ENCODE peak calls at places on chromosome 22, in six cellular contexts. Y, G, M, H, N and A are unnamed samples.

GRCh38 chr22:49018601-49019000 is 809.1 kb downstream of the BRD1 start:
- DNase-seq in G (no peak), H (peak; percentile 14), M (no peak), Y (no peak), N (no peak), A (no peak)

GRCh38 chr22:27842236-27842993 is 40.9 kb upstream of the MN1 start:
- DNase-seq in M (no peak), N (no peak), G (no peak), Y (no peak), H (no peak), A (peak; percentile 20)

GRCh38 chr22:22168190-22168940 is 76.2 kb upstream of the VPREB1 start:
- DNase-seq in M (no peak), H (peak; percentile 37), N (no peak), G (peak; percentile 61), Y (no peak), A (peak; percentile 9)

GRCh38 chr22:24703101-24703500 is 71.4 kb downstream of the PIWIL3 start:
- DNase-seq in G (peak; percentile 74), H (no peak), N (no peak), M (no peak), Y (no peak), A (no peak)

GRCh38 chr22:27110985-27111451 is 453.6 kb downstream of the MIAT start:
- DNase-seq in G (peak; percentile 71), H (peak; percentile 32), M (no peak), Y (no peak), N (no peak), A (peak; percentile 75)

GRCh38 chr22:19438286-19438685 is 5.9 kb downstream of the MRPL40 start:
- DNase-seq in N (no peak), M (no peak), H (no peak), Y (no peak), G (no peak), A (no peak)

GRCh38 chr22:24315367-24315781 is 44.7 kb downstream of the SPECC1L start:
- DNase-seq in G (peak; percentile 89), Y (no peak), H (no peak), N (no peak), M (no peak), A (peak; percentile 60)

GRCh38 chr22:42300286-42301071 is 30.0 kb upstream of the TCF20 start:
- DNase-seq in G (no peak), N (no peak), M (no peak), Y (no peak), H (peak; percentile 63), A (no peak)

GRCh38 chr22:21702700-21703683 is 32.6 kb downstream of the YPEL1 start:
- DNase-seq in Y (no peak), G (no peak), M (no peak), N (no peak), H (no peak), A (no peak)

GRCh38 chr22:19121631-19122142 is 525 bp downstream of the DGCR2 start:
- DNase-seq in H (peak; percentile 53), M (peak; percentile 24), Y (no peak), G (peak; percentile 7), N (peak; percentile 44), A (no peak)

GRCh38 chr22:48743601-48744282 is 1083.9 kb downstream of the BRD1 start:
- DNase-seq in N (no peak), M (no peak), G (no peak), Y (no peak), H (no peak), A (no peak)

GRCh38 chr22:17077255-17077654 is 7.5 kb upstream of the IL17RA start:
- DNase-seq in M (no peak), H (no peak), G (peak; percentile 88), N (peak; percentile 22), Y (no peak), A (peak; percentile 37)

GRCh38 chr22:41021039-41021654 is 70.0 kb downstream of the RBX1 start:
- DNase-seq in Y (no peak), N (peak; percentile 35), H (peak; percentile 42), G (no peak), M (no peak), A (peak; percentile 9)

GRCh38 chr22:19927696-19928095 is 13.9 kb upstream of the COMT start:
- DNase-seq in G (no peak), Y (no peak), N (no peak), M (no peak), H (no peak), A (no peak)

GRCh38 chr22:35436421-35436820 is 36.5 kb downstream of the MCM5 start:
- DNase-seq in M (no peak), H (no peak), G (no peak), Y (no peak), N (no peak), A (no peak)

GRCh38 chr22:32901925-32902324 is 100.4 kb downstream of the TIMP3 start:
- DNase-seq in Y (no peak), H (no peak), M (no peak), G (no peak), N (no peak), A (no peak)

GRCh38 chr22:32900856-32901255 is 99.4 kb downstream of the TIMP3 start:
- DNase-seq in M (no peak), Y (no peak), H (no peak), N (peak; percentile 67), G (no peak), A (no peak)

GRCh38 chr22:32905400-32905799 is 103.9 kb downstream of the TIMP3 start:
- DNase-seq in H (no peak), Y (no peak), M (no peak), G (no peak), N (no peak), A (no peak)

GRCh38 chr22:32909561-32910348 is 108.2 kb downstream of the TIMP3 start:
- DNase-seq in N (no peak), Y (no peak), H (no peak), G (no peak), M (no peak), A (no peak)

DNA sequence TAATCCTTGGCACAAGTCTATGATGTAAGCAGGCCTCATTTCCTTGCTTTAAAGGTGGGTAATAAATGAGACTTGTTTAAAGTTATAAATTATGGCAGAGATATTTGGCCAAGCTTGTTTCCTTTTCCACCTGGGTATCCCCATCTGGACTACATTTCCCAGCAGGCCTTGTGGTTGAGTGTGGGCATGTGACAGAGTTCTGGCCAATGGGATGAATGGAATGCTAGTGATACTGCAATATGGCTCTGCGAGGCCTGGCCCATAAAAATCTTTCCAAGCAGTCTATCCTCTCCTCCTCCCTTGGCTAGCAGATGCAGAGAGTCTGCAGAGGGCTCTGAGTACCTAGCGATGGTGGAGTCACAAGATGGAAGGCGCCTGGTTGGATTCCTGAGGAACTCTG is 102.5 kb downstream of the TIMP3 start:
- DNase-seq in M (peak; percentile 38), Y (no peak), G (peak; percentile 35), H (peak; percentile 55), N (peak; percentile 50), A (peak; percentile 54)
- H2AFZ ChIP-seq in M (peak overlapping the region; percentile 81), Y (no peak overlapping the region), G (peak overlapping the region; percentile 77), H (no peak overlapping the region), N (no peak overlapping the region), A (no peak overlapping the region)

GRCh38 chr22:44147036-44147645 is 33.6 kb upstream of the PARVG start:
- DNase-seq in M (no peak), H (no peak), Y (no peak), G (no peak), N (no peak), A (no peak)

GRCh38 chr22:44147821-44148574 is 32.7 kb upstream of the PARVG start:
- DNase-seq in H (peak; percentile 94), Y (peak; percentile 86), G (peak; percentile 36), M (no peak), N (no peak), A (peak; percentile 50)

GRCh38 chr22:44145544-44145943 is 35.2 kb upstream of the PARVG start:
- DNase-seq in G (no peak), Y (no peak), N (no peak), M (no peak), H (no peak), A (no peak)

GRCh38 chr22:44144046-44144569 is 36.6 kb upstream of the PARVG start:
- DNase-seq in G (no peak), M (no peak), N (no peak), Y (no peak), H (no peak), A (no peak)

GRCh38 chr22:44146088-44146861 is 34.5 kb upstream of the PARVG start:
- DNase-seq in M (no peak), H (peak; percentile 56), Y (no peak), N (no peak), G (no peak), A (no peak)
- H3K18ac ChIP-seq in M (peak overlapping the region; percentile 76), H (peak overlapping the region; percentile 30), Y (peak overlapping the region; percentile 99), N (no peak overlapping the region), G (no peak overlapping the region), A (no peak overlapping the region)

DNA sequence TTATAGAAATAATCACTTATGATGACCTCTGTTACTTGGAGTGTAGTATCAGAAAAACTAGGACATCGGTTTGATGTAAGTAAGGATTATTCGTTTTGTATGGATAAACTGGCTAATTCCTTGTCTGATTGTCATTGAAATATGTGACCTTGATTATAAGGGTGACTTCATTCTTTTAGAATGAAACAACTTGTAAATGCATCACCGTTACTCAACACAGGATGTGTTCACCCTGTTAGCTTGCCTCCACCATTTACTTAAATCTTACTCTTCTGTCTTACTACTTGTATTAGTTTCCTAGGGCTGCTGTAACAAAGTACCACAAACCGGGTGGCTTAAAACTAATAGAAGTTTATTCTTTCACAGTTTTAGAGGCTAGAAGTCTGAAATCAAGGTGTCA is 7.9 kb downstream of the SFI1 start:
- DNase-seq in Y (no peak), N (no peak), H (no peak), G (peak; percentile 65), M (no peak), A (peak; percentile 36)
- H2AFZ ChIP-seq in Y (no peak overlapping the region), N (no peak overlapping the region), H (no peak overlapping the region), G (no peak overlapping the region), M (no peak overlapping the region), A (no peak overlapping the region)

GRCh38 chr22:23243859-23244689 is 63.8 kb downstream of the BCR start:
- DNase-seq in H (no peak), M (no peak), G (no peak), Y (no peak), N (no peak), A (no peak)
- H3K18ac ChIP-seq in H (no peak overlapping the region), M (peak overlapping the region; percentile 61), G (no peak overlapping the region), Y (peak overlapping the region; percentile 92), N (peak overlapping the region; percentile 60), A (no peak overlapping the region)

GRCh38 chr22:38412435-38413084 is 42.4 kb downstream of the KCNJ4 start:
- DNase-seq in H (peak; percentile 63), G (no peak), M (no peak), Y (no peak), N (peak; percentile 91), A (no peak)
- H2AFZ ChIP-seq in H (no peak overlapping the region), G (peak overlapping the region; percentile 76), M (no peak overlapping the region), Y (no peak overlapping the region), N (no peak overlapping the region), A (no peak overlapping the region)

GRCh38 chr22:50233223-50233622 is 11.6 kb downstream of the TUBGCP6 start:
- DNase-seq in H (no peak), G (no peak), M (no peak), Y (no peak), N (no peak), A (no peak)
- H3K18ac ChIP-seq in H (no peak overlapping the region), G (no peak overlapping the region), M (no peak overlapping the region), Y (no peak overlapping the region), N (no peak overlapping the region), A (no peak overlapping the region)

DNA sequence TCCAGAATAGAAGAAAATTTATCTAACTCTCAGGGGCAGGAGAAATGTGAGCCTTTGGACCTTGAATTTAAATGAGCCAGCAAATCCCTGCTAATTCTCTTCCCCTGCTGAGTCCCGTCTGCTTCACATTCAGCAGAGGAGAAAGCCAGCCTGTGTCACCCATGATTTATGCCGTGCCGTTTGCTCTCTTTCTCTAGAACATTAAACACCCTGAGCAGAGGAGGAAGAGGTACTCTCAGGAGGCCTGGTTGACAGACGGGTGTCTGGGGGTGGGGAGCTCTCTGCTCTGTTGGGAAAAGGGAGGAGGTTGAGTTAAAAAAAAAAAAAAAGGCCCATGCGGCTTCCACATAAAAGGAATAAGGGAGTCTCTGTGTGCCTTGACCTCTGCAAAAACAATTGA is 11.3 kb upstream of the MTMR3 start:
- DNase-seq in Y (no peak), N (no peak), G (no peak), H (no peak), M (no peak), A (peak; percentile 44)
- H2AFZ ChIP-seq in Y (peak overlapping the region; percentile 94), N (peak overlapping the region; percentile 13), G (no peak overlapping the region), H (peak overlapping the region; percentile 81), M (peak overlapping the region; percentile 82), A (no peak overlapping the region)